ENCODE peak calls at places on chromosomes 16 and 17, in five cellular contexts. L is GM04504, B is GM04503, E is Kasumi-1, J is sciatic nerve. X is an unnamed sample.

GRCh38 chr17:80826955-80827645 is 164.5 kb upstream of the CHMP6 start:
- DNase-seq in L (peak), B (peak), E (peak), J (peak), X (no peak)

GRCh38 chr17:27323538-27324212 is 29.8 kb downstream of the WSB1 start:
- DNase-seq in L (no peak), B (peak), E (no peak), J (peak), X (no peak)

GRCh38 chr16:58127033-58127556 is 2.1 kb downstream of the CFAP20 start:
- DNase-seq in L (peak), B (peak), E (peak), J (no peak), X (no peak)

GRCh38 chr16:66617010-66617434 is 12.5 kb downstream of the CMTM3 start:
- DNase-seq in L (no peak), B (no peak), E (no peak), J (no peak), X (no peak)

GRCh38 chr16:29680180-29680598 is 1.2 kb downstream of the QPRT start:
- DNase-seq in L (no peak), B (no peak), E (no peak), J (no peak), X (peak)

GRCh38 chr17:72405662-72406230 is 284.9 kb downstream of the SOX9 start:
- DNase-seq in L (no peak), B (no peak), E (no peak), J (no peak), X (no peak)

GRCh38 chr17:76479515-76480048 is 12.2 kb downstream of the AANAT start:
- DNase-seq in L (no peak), B (no peak), E (peak), J (no peak), X (no peak)

GRCh38 chr17:8439681-8440080 is 4.0 kb downstream of the NDEL1 start:
- DNase-seq in L (no peak), B (no peak), E (no peak), J (no peak), X (no peak)

GRCh38 chr17:14756469-14756868 is 455.6 kb downstream of the HS3ST3B1 start:
- DNase-seq in L (no peak), B (no peak), E (no peak), J (no peak), X (no peak)

X was measured in GF-D8.